ENCODE peak calls at places on chromosomes 12 and 14, in eight cellular contexts. C is NCI-H1105 treated with DMSO at 0.1 percent for 48 hours, G is amygdala, W is KG1, P is NCI-H2107, J is OCI-LY7, K is NCI-H774, R is nucleus accumbens. Y is an unnamed sample.

GRCh38 chr12:106139422-106140141 is 828 bp upstream of the NUAK1 start:
- DNase-seq in C (peak; percentile 62), R (no peak), W (no peak), J (no peak), G (peak; percentile 53), P (peak; percentile 72), K (peak; percentile 66), Y (peak; percentile 63)

GRCh38 chr12:30926243-30927209 is at the start of gene TSPAN11:
- DNase-seq in G (peak; percentile 67), R (peak; percentile 42), J (no peak), P (no peak), C (peak; percentile 66), K (no peak), W (no peak), Y (peak; percentile 5)

GRCh38 chr12:52546126-52546525 is 6.8 kb downstream of the KRT71 start:
- DNase-seq in R (no peak), W (no peak), J (no peak), C (no peak), K (no peak), G (no peak), P (no peak), Y (no peak)

GRCh38 chr12:19833775-19834501 is 394.6 kb downstream of the AEBP2 start:
- DNase-seq in R (no peak), C (no peak), G (no peak), W (no peak), K (no peak), P (no peak), J (no peak), Y (no peak)

GRCh38 chr12:26031318-26031717 is 72.8 kb downstream of the RASSF8 start:
- DNase-seq in R (no peak), K (no peak), C (no peak), G (no peak), P (no peak), W (no peak), J (no peak), Y (no peak)

GRCh38 chr12:123006977-123007376 is 26.5 kb downstream of the ARL6IP4 start:
- DNase-seq in R (no peak), J (no peak), K (no peak), G (no peak), C (no peak), W (no peak), P (no peak), Y (no peak)

GRCh38 chr14:96250545-96250944 is 5.5 kb upstream of the BDKRB1 start:
- DNase-seq in J (no peak), C (no peak), W (no peak), P (no peak), K (no peak), G (no peak), R (no peak), Y (no peak)

GRCh38 chr12:63841611-63842010 is 2.9 kb upstream of the SRGAP1 start:
- DNase-seq in G (no peak), J (no peak), P (no peak), R (no peak), K (no peak), W (no peak), C (no peak), Y (no peak)

GRCh38 chr14:54784657-54785056 is 118.0 kb downstream of the GCH1 start:
- DNase-seq in C (no peak), G (peak; percentile 19), J (no peak), W (no peak), P (no peak), R (no peak), K (no peak), Y (no peak)

GRCh38 chr12:50411051-50411660 is 10.5 kb downstream of the LARP4 start:
- DNase-seq in W (no peak), P (no peak), G (no peak), C (no peak), K (no peak), R (no peak), J (no peak), Y (no peak)

GRCh38 chr14:103748539-103748867 is 32.9 kb downstream of the ZFYVE21 start:
- DNase-seq in J (peak; percentile 92), C (no peak), W (no peak), P (peak; percentile 11), R (no peak), K (no peak), G (no peak), Y (no peak)

GRCh38 chr12:59651230-59651920 is 55.5 kb downstream of the SLC16A7 start:
- DNase-seq in K (no peak), J (no peak), G (no peak), R (no peak), C (no peak), P (no peak), W (no peak), Y (no peak)

GRCh38 chr12:51863363-51863920 is 14.9 kb upstream of the FIGNL2 start:
- DNase-seq in J (no peak), P (no peak), K (no peak), R (no peak), W (no peak), G (no peak), C (no peak), Y (no peak)

GRCh38 chr12:122874081-122874480 is 21.8 kb downstream of the VPS37B start:
- DNase-seq in C (no peak), R (no peak), W (no peak), G (no peak), K (no peak), J (no peak), P (no peak), Y (no peak)

GRCh38 chr14:97299661-97300060 is 502.5 kb downstream of the VRK1 start:
- DNase-seq in J (no peak), W (no peak), P (no peak), C (no peak), G (no peak), R (no peak), K (no peak), Y (no peak)

GRCh38 chr12:108666326-108666995 is 32.8 kb upstream of the SELPLG start:
- DNase-seq in W (no peak), R (no peak), K (no peak), P (no peak), G (peak; percentile 49), C (no peak), J (no peak), Y (peak; percentile 20)

GRCh38 chr12:47360771-47361388 is 281.1 kb upstream of the AMIGO2 start:
- DNase-seq in W (peak; percentile 16), J (peak; percentile 41), R (no peak), C (peak; percentile 29), G (no peak), K (no peak), P (no peak), Y (no peak)

GRCh38 chr12:58148405-58148804 is 207.0 kb downstream of the ATP23 start:
- DNase-seq in R (no peak), J (no peak), G (peak; percentile 24), K (peak; percentile 27), C (no peak), P (no peak), W (no peak), Y (no peak)

GRCh38 chr12:57793920-57794319 is 11.3 kb downstream of the TSFM start:
- DNase-seq in C (no peak), W (no peak), R (no peak), J (no peak), P (no peak), G (no peak), K (no peak), Y (no peak)

GRCh38 chr12:53048033-53048779 is 1.7 kb upstream of the TNS2 start:
- DNase-seq in W (no peak), P (no peak), R (peak; percentile 62), C (no peak), J (no peak), G (peak; percentile 80), K (no peak), Y (peak; percentile 71)

GRCh38 chr14:102554835-102555819 is 37.3 kb upstream of the RCOR1 start:
- DNase-seq in W (no peak), R (no peak), P (no peak), G (no peak), K (peak; percentile 29), C (no peak), J (no peak), Y (no peak)

GRCh38 chr14:93954900-93955891 is 21.2 kb downstream of the ASB2 start:
- DNase-seq in G (no peak), R (no peak), J (peak; percentile 79), K (no peak), C (no peak), W (peak; percentile 41), P (no peak), Y (no peak)

GRCh38 chr12:27347779-27348178 is 15.1 kb downstream of the BMAL2 start:
- DNase-seq in W (no peak), K (no peak), P (no peak), R (no peak), J (no peak), C (no peak), G (no peak), Y (no peak)

GRCh38 chr14:93737574-93737973 is 50.7 kb downstream of the PRIMA1 start:
- DNase-seq in W (no peak), R (no peak), J (no peak), P (no peak), K (no peak), C (no peak), G (no peak), Y (no peak)

GRCh38 chr12:97899956-97900355 is 437.4 kb downstream of the RMST start:
- DNase-seq in W (no peak), G (no peak), J (no peak), R (no peak), K (no peak), P (no peak), C (no peak), Y (no peak)

GRCh38 chr12:124259168-124260066 is 35.5 kb upstream of the RFLNA start:
- DNase-seq in W (peak; percentile 61), J (no peak), R (no peak), C (no peak), P (no peak), K (no peak), G (no peak), Y (no peak)

GRCh38 chr12:14129601-14130178 is 148.3 kb upstream of the GRIN2B start:
- DNase-seq in G (peak; percentile 59), W (no peak), P (no peak), J (no peak), C (no peak), R (peak; percentile 51), K (no peak), Y (peak; percentile 42)

GRCh38 chr14:52314521-52315354 is 626 bp downstream of the PTGER2 start:
- DNase-seq in K (no peak), G (no peak), R (no peak), P (no peak), W (no peak), J (no peak), C (peak; percentile 72), Y (no peak)

GRCh38 chr12:116346751-116347150 is 69.3 kb upstream of the MED13L start:
- DNase-seq in J (no peak), R (no peak), G (no peak), C (no peak), K (no peak), P (no peak), W (no peak), Y (no peak)

GRCh38 chr12:85405781-85406522 is 125.9 kb downstream of the ALX1 start:
- DNase-seq in K (no peak), G (no peak), W (no peak), R (no peak), P (no peak), J (no peak), C (no peak), Y (no peak)